ENCODE peak calls at places on chromosome 13, in nine cellular contexts. N is stomach; M is lung; B is CD4-positive, CD25-positive, alpha-beta regulatory T cell; O is CD8-positive, alpha-beta T cell; K is CD8-positive, alpha-beta memory T cell; S is body of pancreas; F is uterus; T is cardiac muscle cell. V is an unnamed sample.
A peak's percentile ranks its signal among the peaks of the same experiment; 100 is the strongest.

GRCh38 chr13:112236539-112237197 is 139.5 kb upstream of the SPACA7 start:
- DNase-seq in N (no peak), M (no peak), B (no peak), O (no peak), K (no peak), S (no peak), F (no peak), T (no peak), V (no peak)

GRCh38 chr13:112890316-112891131 is 78.5 kb upstream of the MCF2L start:
- DNase-seq in N (no peak), M (no peak), B (no peak), O (no peak), K (no peak), S (no peak), F (no peak), T (no peak), V (no peak)

GRCh38 chr13:80361883-80362327 is 21.0 kb upstream of the SPRY2 start:
- DNase-seq in N (no peak), M (no peak), B (no peak), O (no peak), K (no peak), S (no peak), F (no peak), T (peak; percentile 83), V (peak; percentile 67)

GRCh38 chr13:112078216-112078615 is 11.3 kb downstream of the SOX1 start:
- DNase-seq in N (no peak), M (no peak), B (no peak), O (no peak), K (no peak), S (no peak), F (no peak), T (no peak), V (no peak)

GRCh38 chr13:98992355-98992754 is 14.5 kb upstream of the DOCK9 start:
- DNase-seq in N (no peak), M (no peak), B (no peak), O (no peak), K (no peak), S (no peak), F (no peak), T (no peak), V (no peak)

GRCh38 chr13:109949395-109949794 is 163.0 kb upstream of the IRS2 start:
- DNase-seq in N (no peak), M (no peak), B (no peak), O (no peak), K (no peak), S (no peak), F (no peak), T (no peak), V (no peak)

GRCh38 chr13:113935523-113935922 is 38.4 kb downstream of the C13orf46 start:
- DNase-seq in N (no peak), M (no peak), B (no peak), O (no peak), K (no peak), S (no peak), F (peak; percentile 11), T (no peak), V (no peak)

GRCh38 chr13:49649244-49649962 is 21.1 kb downstream of the ARL11 start:
- DNase-seq in N (no peak), M (no peak), B (no peak), O (no peak), K (no peak), S (no peak), F (no peak), T (peak; percentile 45), V (no peak)

GRCh38 chr13:114199961-114200672 is 21.1 kb downstream of the CFAP97D2 start:
- DNase-seq in N (no peak), M (no peak), B (no peak), O (no peak), K (no peak), S (no peak), F (no peak), T (no peak), V (no peak)

GRCh38 chr13:99288069-99288468 is 19.1 kb downstream of the GPR183 start:
- DNase-seq in N (no peak), M (no peak), B (peak; percentile 68), O (no peak), K (no peak), S (no peak), F (no peak), T (no peak), V (no peak)

DNA sequence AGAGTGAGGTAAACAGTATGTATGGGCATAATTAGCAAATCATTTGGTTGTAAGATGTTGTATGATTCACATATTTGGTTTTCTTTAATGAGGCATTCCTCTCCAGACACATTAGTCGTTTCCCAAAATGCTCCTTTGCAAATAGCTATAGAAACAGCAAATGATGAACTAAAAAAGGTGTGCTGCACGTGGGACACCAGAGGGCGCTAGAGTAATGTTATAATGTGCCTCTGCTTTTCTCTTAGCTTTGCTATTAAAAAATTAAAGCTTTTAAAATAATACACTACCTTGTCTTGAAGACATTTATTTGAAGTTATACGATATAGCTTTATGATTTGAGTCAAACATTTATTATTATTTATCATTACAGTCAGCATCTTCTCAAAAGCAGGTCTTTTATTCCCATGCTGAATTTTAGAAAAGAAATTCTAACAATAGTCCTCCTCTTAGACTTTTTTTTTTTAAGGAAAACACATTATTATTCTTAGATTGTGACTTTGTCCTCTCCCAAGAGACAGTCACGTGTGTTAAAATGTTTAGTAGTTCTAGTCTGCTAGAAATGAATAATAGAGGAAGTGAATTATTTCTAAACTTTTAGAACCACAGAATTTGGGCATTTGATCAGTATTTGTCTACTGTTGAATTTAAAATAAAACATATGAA is 121.6 kb upstream of the FRY start:
- DNase-seq in N (peak; percentile 53), M (peak; percentile 55), B (peak; percentile 64), O (peak; percentile 3), K (peak; percentile 36), S (peak; percentile 63), F (peak; percentile 41), T (peak; percentile 69), V (peak; percentile 84)
- H3K4me1 ChIP-seq in N (peaks cover 8% of the 10 kb centered on the region), M (peaks cover 23% of the 10 kb centered on the region), B (no peaks in the 10 kb centered on the region), O (no peaks in the 10 kb centered on the region), K (no peaks in the 10 kb centered on the region), S (no peaks in the 10 kb centered on the region), F (no peaks in the 10 kb centered on the region), T (no peaks in the 10 kb centered on the region), V (no peaks in the 10 kb centered on the region)

GRCh38 chr13:24213932-24214331 is 53.4 kb downstream of the SPATA13 start:
- DNase-seq in N (no peak), M (peak; percentile 13), B (no peak), O (no peak), K (no peak), S (no peak), F (no peak), T (no peak), V (no peak)

GRCh38 chr13:24214528-24214927 is 54.0 kb downstream of the SPATA13 start:
- DNase-seq in N (no peak), M (peak; percentile 24), B (no peak), O (no peak), K (no peak), S (no peak), F (no peak), T (no peak), V (no peak)

GRCh38 chr13:24215007-24215633 is 54.6 kb downstream of the SPATA13 start:
- DNase-seq in N (no peak), M (no peak), B (no peak), O (no peak), K (no peak), S (no peak), F (no peak), T (no peak), V (no peak)

GRCh38 chr13:24212254-24212653 is 51.7 kb downstream of the SPATA13 start:
- DNase-seq in N (no peak), M (no peak), B (no peak), O (no peak), K (no peak), S (no peak), F (no peak), T (no peak), V (no peak)

GRCh38 chr13:24212674-24213073 is 52.2 kb downstream of the SPATA13 start:
- DNase-seq in N (no peak), M (no peak), B (no peak), O (no peak), K (no peak), S (peak; percentile 45), F (no peak), T (no peak), V (no peak)
- H3K4me1 ChIP-seq in N (peaks cover 41% of the 10 kb centered on the region), M (peaks cover 9% of the 10 kb centered on the region), B (peaks cover 4% of the 10 kb centered on the region), O (peaks cover 7% of the 10 kb centered on the region), K (peaks cover 4% of the 10 kb centered on the region), S (peaks cover 94% of the 10 kb centered on the region), F (peaks cover 6% of the 10 kb centered on the region), T (no peaks in the 10 kb centered on the region), V (no peaks in the 10 kb centered on the region)

GRCh38 chr13:51816604-51817254 is 12.8 kb upstream of the DHRS12 start:
- DNase-seq in N (no peak), M (no peak), B (no peak), O (no peak), K (no peak), S (no peak), F (no peak), T (no peak), V (no peak)

GRCh38 chr13:51819544-51819943 is 15.6 kb upstream of the DHRS12 start:
- DNase-seq in N (no peak), M (no peak), B (no peak), O (no peak), K (no peak), S (no peak), F (no peak), T (no peak), V (no peak)

GRCh38 chr13:51818771-51819511 is 15.0 kb upstream of the DHRS12 start:
- DNase-seq in N (peak; percentile 53), M (no peak), B (no peak), O (no peak), K (no peak), S (no peak), F (no peak), T (no peak), V (no peak)

GRCh38 chr13:51817717-51818116 is 13.8 kb upstream of the DHRS12 start:
- DNase-seq in N (no peak), M (no peak), B (no peak), O (no peak), K (no peak), S (no peak), F (no peak), T (no peak), V (no peak)

GRCh38 chr13:51818276-51818675 is 14.3 kb upstream of the DHRS12 start:
- DNase-seq in N (no peak), M (no peak), B (no peak), O (no peak), K (no peak), S (no peak), F (no peak), T (no peak), V (no peak)
- H3K4me1 ChIP-seq in N (peaks cover 23% of the 10 kb centered on the region), M (no peaks in the 10 kb centered on the region), B (peaks cover 68% of the 10 kb centered on the region), O (peaks cover 83% of the 10 kb centered on the region), K (peaks cover 83% of the 10 kb centered on the region), S (peaks cover 15% of the 10 kb centered on the region), F (no peaks in the 10 kb centered on the region), T (peaks cover 4% of the 10 kb centered on the region), V (no peaks in the 10 kb centered on the region)

DNA sequence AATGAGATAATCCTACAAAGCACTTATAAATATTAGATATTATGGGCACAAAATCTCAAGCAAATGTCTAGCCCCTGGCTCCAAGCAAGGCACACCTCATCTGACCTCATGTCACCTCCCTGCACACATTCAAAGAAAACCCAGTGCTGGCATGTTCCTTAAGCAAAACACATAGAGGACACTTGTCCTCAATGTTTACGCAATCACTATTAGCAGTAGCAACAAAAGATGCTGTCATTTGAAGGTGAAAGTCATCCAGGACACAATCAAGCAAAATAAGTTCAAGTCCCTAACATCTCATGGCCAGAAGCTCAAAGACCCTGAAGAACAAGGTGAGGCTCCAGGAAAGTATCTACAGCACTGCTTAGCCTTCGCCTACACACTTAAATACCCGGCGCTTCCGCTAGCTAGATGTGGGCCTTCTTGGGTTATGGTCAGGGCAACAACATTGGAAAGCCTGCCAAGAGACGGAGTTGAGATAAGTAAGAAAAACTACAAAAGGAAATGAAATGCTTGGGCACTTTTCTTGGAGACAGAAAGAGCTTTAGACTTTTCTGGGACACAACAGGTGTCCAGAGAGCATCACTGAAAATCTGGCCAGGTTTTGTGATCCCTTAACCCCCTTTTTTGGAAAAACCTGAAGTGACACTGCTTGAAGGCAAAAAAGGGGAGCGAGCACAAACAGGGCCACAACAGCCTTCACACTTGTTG is 85.7 kb downstream of the FOXO1 start:
- DNase-seq in N (peak; percentile 56), M (no peak), B (no peak), O (no peak), K (no peak), S (no peak), F (no peak), T (no peak), V (no peak)
- H3K4me1 ChIP-seq in N (peaks cover 71% of the 10 kb centered on the region), M (peaks cover 44% of the 10 kb centered on the region), B (peaks cover 67% of the 10 kb centered on the region), O (peaks cover 80% of the 10 kb centered on the region), K (peaks cover 74% of the 10 kb centered on the region), S (peaks cover 58% of the 10 kb centered on the region), F (peaks cover 9% of the 10 kb centered on the region), T (peaks cover 9% of the 10 kb centered on the region), V (peaks cover 28% of the 10 kb centered on the region)